ENCODE peak calls at places on chromosomes 1 and 21, in six cellular contexts. One of them, this sample, is unnamed.

GRCh38 chr1:167601442-167602380 is 28.3 kb upstream of the RCSD1 start:
- DNase-seq in GM12878: no peak
- DNase-seq in SK-N-SH: peak
- DNase-seq in HepG2: no peak
- DNase-seq in A549: no peak
- DNase-seq in K562: peak
- DNase-seq in this sample: no peak

GRCh38 chr21:38938343-38938742 is 132.6 kb downstream of the ETS2 start:
- DNase-seq in SK-N-SH: peak
- DNase-seq in A549: no peak
- DNase-seq in GM12878: no peak
- DNase-seq in HepG2: no peak
- DNase-seq in K562: no peak
- DNase-seq in this sample: no peak

GRCh38 chr21:17513214-17514123 is 626 bp downstream of the CXADR start:
- DNase-seq in HepG2: peak
- DNase-seq in GM12878: no peak
- DNase-seq in A549: no peak
- DNase-seq in K562: no peak
- DNase-seq in SK-N-SH: peak
- DNase-seq in this sample: peak

GRCh38 chr1:212162635-212163034 is 122.6 kb upstream of the PPP2R5A start:
- DNase-seq in SK-N-SH: no peak
- DNase-seq in GM12878: peak
- DNase-seq in A549: no peak
- DNase-seq in K562: no peak
- DNase-seq in HepG2: no peak
- DNase-seq in this sample: no peak

GRCh38 chr1:87781589-87781988 is 452.9 kb downstream of the LMO4 start:
- DNase-seq in A549: no peak
- DNase-seq in K562: no peak
- DNase-seq in HepG2: no peak
- DNase-seq in GM12878: no peak
- DNase-seq in SK-N-SH: no peak
- DNase-seq in this sample: no peak

GRCh38 chr1:86705633-86705985 is 1.2 kb downstream of the SH3GLB1 start:
- DNase-seq in HepG2: no peak
- DNase-seq in A549: no peak
- DNase-seq in SK-N-SH: no peak
- DNase-seq in GM12878: no peak
- DNase-seq in K562: no peak
- DNase-seq in this sample: no peak

GRCh38 chr1:85495556-85495955 is 30.6 kb upstream of the DDAH1 start:
- DNase-seq in GM12878: no peak
- DNase-seq in HepG2: no peak
- DNase-seq in SK-N-SH: no peak
- DNase-seq in K562: no peak
- DNase-seq in A549: peak
- DNase-seq in this sample: no peak

GRCh38 chr21:32329776-32330175 is 31.1 kb downstream of the MRAP start:
- DNase-seq in K562: no peak
- DNase-seq in SK-N-SH: no peak
- DNase-seq in HepG2: peak
- DNase-seq in A549: no peak
- DNase-seq in GM12878: no peak
- DNase-seq in this sample: no peak

GRCh38 chr1:179175011-179175934 is 54.2 kb downstream of the ABL2 start:
- DNase-seq in SK-N-SH: no peak
- DNase-seq in A549: no peak
- DNase-seq in HepG2: no peak
- DNase-seq in GM12878: no peak
- DNase-seq in K562: no peak
- DNase-seq in this sample: no peak

GRCh38 chr1:6581561-6582305 is 1.9 kb downstream of the ZBTB48 start:
- DNase-seq in SK-N-SH: no peak
- DNase-seq in HepG2: no peak
- DNase-seq in A549: no peak
- DNase-seq in GM12878: no peak
- DNase-seq in K562: peak
- DNase-seq in this sample: no peak

GRCh38 chr1:78229344-78229743 is 183.6 kb downstream of the GIPC2 start:
- DNase-seq in K562: no peak
- DNase-seq in A549: no peak
- DNase-seq in GM12878: no peak
- DNase-seq in HepG2: no peak
- DNase-seq in SK-N-SH: no peak
- DNase-seq in this sample: no peak

GRCh38 chr1:212698467-212699103 is 1.1 kb downstream of the BATF3 start:
- DNase-seq in GM12878: no peak
- DNase-seq in HepG2: no peak
- DNase-seq in K562: no peak
- DNase-seq in A549: no peak
- DNase-seq in SK-N-SH: no peak
- DNase-seq in this sample: no peak

GRCh38 chr1:233433436-233434213 is 106.1 kb downstream of the MAP3K21 start:
- DNase-seq in K562: no peak
- DNase-seq in HepG2: no peak
- DNase-seq in A549: no peak
- DNase-seq in SK-N-SH: no peak
- DNase-seq in GM12878: no peak
- DNase-seq in this sample: no peak

GRCh38 chr21:36461918-36462486 is 17.9 kb downstream of the CLDN14 start:
- DNase-seq in A549: no peak
- DNase-seq in GM12878: no peak
- DNase-seq in HepG2: no peak
- DNase-seq in K562: no peak
- DNase-seq in SK-N-SH: no peak
- DNase-seq in this sample: no peak
- TF ChIP-seq CHD2 in A549: no peak
- TF ChIP-seq CHD2 in GM12878: no peak
- TF ChIP-seq CHD2 in HepG2: no peak
- TF ChIP-seq CHD2 in K562: no peak
- TF ChIP-seq CHD2 in SK-N-SH: no peak
- TF ChIP-seq CHD2 in this sample: no peak

GRCh38 chr1:156098782-156099181 is 15.7 kb upstream of the LMNA start:
- DNase-seq in SK-N-SH: no peak
- DNase-seq in GM12878: no peak
- DNase-seq in HepG2: no peak
- DNase-seq in K562: no peak
- DNase-seq in A549: no peak
- DNase-seq in this sample: no peak

GRCh38 chr1:156095906-156096508 is 13.7 kb upstream of the MEX3A start:
- DNase-seq in K562: no peak
- DNase-seq in GM12878: no peak
- DNase-seq in HepG2: no peak
- DNase-seq in SK-N-SH: no peak
- DNase-seq in A549: no peak
- DNase-seq in this sample: no peak

GRCh38 chr1:156097499-156098178 is 15.4 kb upstream of the MEX3A start:
- DNase-seq in A549: no peak
- DNase-seq in SK-N-SH: no peak
- DNase-seq in GM12878: peak
- DNase-seq in K562: no peak
- DNase-seq in HepG2: no peak
- DNase-seq in this sample: no peak

GRCh38 chr1:156099282-156099681 is 15.2 kb upstream of the LMNA start:
- DNase-seq in K562: no peak
- DNase-seq in SK-N-SH: no peak
- DNase-seq in GM12878: no peak
- DNase-seq in HepG2: no peak
- DNase-seq in A549: no peak
- DNase-seq in this sample: no peak

DNA sequence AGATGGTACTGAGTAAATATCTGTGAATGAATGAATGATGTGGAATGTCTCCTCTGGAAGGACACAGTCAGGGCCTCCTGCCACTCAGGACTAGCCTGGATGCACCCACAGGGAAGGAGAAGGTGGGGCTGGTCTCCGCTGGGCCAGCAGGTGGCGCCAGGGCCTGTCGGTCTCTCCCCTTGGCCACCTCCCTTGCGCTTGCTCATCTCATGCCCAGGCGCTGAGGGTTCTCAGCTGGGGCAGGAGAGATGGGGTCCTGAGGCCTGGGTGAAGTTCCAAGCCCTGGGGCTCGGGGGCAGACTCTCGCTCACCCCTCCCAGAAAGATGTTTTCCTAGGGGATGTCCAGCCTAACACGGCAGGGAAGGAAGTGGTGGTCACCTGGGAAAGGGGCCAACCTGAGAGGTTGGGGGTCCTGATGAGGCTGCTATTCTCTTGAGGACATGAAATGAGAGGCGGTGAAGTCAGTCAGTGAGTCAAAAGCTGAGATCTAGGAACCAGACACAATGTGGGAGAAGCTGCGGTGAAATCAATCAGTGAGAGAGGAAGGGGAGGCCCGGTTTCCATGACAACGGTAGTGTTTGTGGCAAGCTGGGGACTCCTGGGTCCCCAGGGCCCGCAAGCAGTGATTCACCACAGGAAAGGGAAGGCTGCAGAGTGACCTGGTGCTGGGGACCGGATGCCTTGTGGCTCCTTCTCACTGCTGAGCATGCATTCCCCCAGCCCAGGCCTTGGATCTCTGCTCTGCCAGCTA is 14.6 kb upstream of the MEX3A start:
- DNase-seq in A549: peak
- DNase-seq in GM12878: peak
- DNase-seq in HepG2: peak
- DNase-seq in SK-N-SH: peak
- DNase-seq in K562: peak
- DNase-seq in this sample: no peak
- TF ChIP-seq CHD2 in A549: no peak
- TF ChIP-seq CHD2 in GM12878: peak
- TF ChIP-seq CHD2 in HepG2: no peak
- TF ChIP-seq CHD2 in SK-N-SH: no peak
- TF ChIP-seq CHD2 in K562: no peak
- TF ChIP-seq CHD2 in this sample: no peak

GRCh38 chr1:163046071-163046470 is 23.1 kb upstream of the RGS4 start:
- DNase-seq in A549: no peak
- DNase-seq in GM12878: no peak
- DNase-seq in SK-N-SH: no peak
- DNase-seq in HepG2: no peak
- DNase-seq in K562: no peak
- DNase-seq in this sample: no peak

GRCh38 chr1:163050496-163050895 is 18.7 kb upstream of the RGS4 start:
- DNase-seq in A549: no peak
- DNase-seq in GM12878: no peak
- DNase-seq in HepG2: no peak
- DNase-seq in K562: no peak
- DNase-seq in SK-N-SH: no peak
- DNase-seq in this sample: no peak

GRCh38 chr1:163054056-163054706 is 15.0 kb upstream of the RGS4 start:
- DNase-seq in HepG2: no peak
- DNase-seq in GM12878: no peak
- DNase-seq in SK-N-SH: no peak
- DNase-seq in A549: no peak
- DNase-seq in K562: no peak
- DNase-seq in this sample: no peak

GRCh38 chr1:163047951-163048659 is 21.1 kb upstream of the RGS4 start:
- DNase-seq in K562: no peak
- DNase-seq in SK-N-SH: no peak
- DNase-seq in HepG2: no peak
- DNase-seq in A549: no peak
- DNase-seq in GM12878: no peak
- DNase-seq in this sample: no peak

GRCh38 chr1:163048970-163049680 is 20.0 kb upstream of the RGS4 start:
- DNase-seq in K562: no peak
- DNase-seq in GM12878: no peak
- DNase-seq in HepG2: no peak
- DNase-seq in A549: no peak
- DNase-seq in SK-N-SH: peak
- DNase-seq in this sample: no peak
- TF ChIP-seq CHD2 in K562: no peak
- TF ChIP-seq CHD2 in GM12878: no peak
- TF ChIP-seq CHD2 in HepG2: no peak
- TF ChIP-seq CHD2 in A549: no peak
- TF ChIP-seq CHD2 in SK-N-SH: no peak
- TF ChIP-seq CHD2 in this sample: no peak

GRCh38 chr1:41580520-41581172 is 96.2 kb upstream of the EDN2 start:
- DNase-seq in A549: no peak
- DNase-seq in HepG2: no peak
- DNase-seq in K562: no peak
- DNase-seq in SK-N-SH: no peak
- DNase-seq in GM12878: no peak
- DNase-seq in this sample: no peak
- TF ChIP-seq CHD2 in A549: no peak
- TF ChIP-seq CHD2 in HepG2: no peak
- TF ChIP-seq CHD2 in K562: no peak
- TF ChIP-seq CHD2 in SK-N-SH: no peak
- TF ChIP-seq CHD2 in GM12878: no peak
- TF ChIP-seq CHD2 in this sample: no peak

GRCh38 chr1:8396083-8396911 is 78.4 kb downstream of the SLC45A1 start:
- DNase-seq in A549: no peak
- DNase-seq in GM12878: no peak
- DNase-seq in K562: no peak
- DNase-seq in SK-N-SH: no peak
- DNase-seq in HepG2: no peak
- DNase-seq in this sample: no peak

GRCh38 chr1:8398086-8398485 is 80.2 kb downstream of the SLC45A1 start:
- DNase-seq in A549: no peak
- DNase-seq in HepG2: no peak
- DNase-seq in GM12878: no peak
- DNase-seq in SK-N-SH: no peak
- DNase-seq in K562: no peak
- DNase-seq in this sample: no peak

GRCh38 chr1:8397511-8397910 is 79.6 kb downstream of the SLC45A1 start:
- DNase-seq in K562: no peak
- DNase-seq in SK-N-SH: no peak
- DNase-seq in GM12878: peak
- DNase-seq in HepG2: no peak
- DNase-seq in A549: no peak
- DNase-seq in this sample: no peak

GRCh38 chr1:8395433-8395866 is 77.5 kb downstream of the SLC45A1 start:
- DNase-seq in A549: no peak
- DNase-seq in HepG2: no peak
- DNase-seq in SK-N-SH: no peak
- DNase-seq in K562: no peak
- DNase-seq in GM12878: peak
- DNase-seq in this sample: no peak

DNA sequence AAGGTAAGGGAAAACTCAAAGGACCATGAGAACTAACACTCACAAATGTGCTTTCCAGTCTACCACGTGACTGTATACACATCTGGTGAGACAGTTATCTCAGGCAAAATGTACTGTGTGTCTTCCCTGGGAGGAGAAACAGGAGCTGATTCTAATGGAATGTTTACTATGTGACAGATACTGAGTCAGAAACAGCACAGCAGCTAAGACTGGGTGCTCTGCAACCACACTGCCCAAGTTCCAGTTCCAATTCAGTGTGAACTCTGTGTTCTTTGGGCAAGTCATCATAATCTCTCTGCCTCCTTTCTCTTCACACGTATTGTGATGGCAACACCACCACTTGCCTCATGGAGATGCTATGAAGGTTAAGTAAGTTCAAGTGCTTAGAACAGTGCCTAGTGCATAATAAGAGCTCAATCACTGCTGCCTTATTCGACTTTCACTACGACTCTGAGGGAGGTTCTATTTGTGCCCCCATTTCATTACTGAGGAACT is 79.0 kb downstream of the SLC45A1 start:
- DNase-seq in GM12878: peak
- DNase-seq in K562: peak
- DNase-seq in A549: peak
- DNase-seq in HepG2: peak
- DNase-seq in SK-N-SH: peak
- DNase-seq in this sample: no peak
- TF ChIP-seq CHD2 in GM12878: no peak
- TF ChIP-seq CHD2 in K562: no peak
- TF ChIP-seq CHD2 in A549: no peak
- TF ChIP-seq CHD2 in HepG2: no peak
- TF ChIP-seq CHD2 in SK-N-SH: no peak
- TF ChIP-seq CHD2 in this sample: no peak

GRCh38 chr1:156664046-156664948 is 12.9 kb downstream of the NES start:
- DNase-seq in HepG2: peak
- DNase-seq in K562: no peak
- DNase-seq in SK-N-SH: no peak
- DNase-seq in GM12878: no peak
- DNase-seq in A549: no peak
- DNase-seq in this sample: peak
- TF ChIP-seq CHD2 in HepG2: no peak
- TF ChIP-seq CHD2 in K562: no peak
- TF ChIP-seq CHD2 in SK-N-SH: no peak
- TF ChIP-seq CHD2 in GM12878: no peak
- TF ChIP-seq CHD2 in A549: no peak
- TF ChIP-seq CHD2 in this sample: no peak